ENCODE peak calls at places on chromosomes 4 and X, in four cellular contexts. E, O, Y and Q are unnamed samples.
A peak's percentile ranks its signal among the peaks of the same experiment; 100 is the strongest.

GRCh38 chr4:82785248-82786003 is 13.2 kb downstream of the SCD5 start:
- DNase-seq in O (no peak), E (no peak), Y (no peak), Q (peak; percentile 39)

GRCh38 chr4:157803441-157804168 is 369.2 kb downstream of the GASK1B start:
- DNase-seq in Y (no peak), O (no peak), E (no peak), Q (no peak)

GRCh38 chr4:3107271-3108185 is 33.0 kb downstream of the HTT start:
- DNase-seq in O (no peak), Y (peak; percentile 75), E (no peak), Q (no peak)

GRCh38 chr4:70722199-70722791 is 531 bp downstream of the RUFY3 start:
- DNase-seq in O (no peak), Y (peak; percentile 24), E (peak; percentile 31), Q (no peak)

GRCh38 chr4:86972997-86973396 is 38.2 kb downstream of the AFF1 start:
- DNase-seq in O (no peak), Y (no peak), E (no peak), Q (no peak)

GRCh38 chrX:144327515-144327914 is 443.6 kb downstream of the UBE2NL start:
- DNase-seq in Y (no peak), O (no peak), E (no peak), Q (no peak)

GRCh38 chrX:21747523-21747922 is 10.4 kb downstream of the SMPX start:
- DNase-seq in O (no peak), E (no peak), Y (no peak), Q (no peak)

GRCh38 chr4:56762484-56763250 is 58.8 kb downstream of the SPINK2 start:
- DNase-seq in E (peak; percentile 21), O (no peak), Y (no peak), Q (no peak)

GRCh38 chr4:85946821-85947220 is 413.0 kb downstream of the MAPK10 start:
- DNase-seq in O (no peak), E (no peak), Y (no peak), Q (no peak)

GRCh38 chrX:139191746-139192385 is 338.7 kb upstream of the F9 start:
- DNase-seq in Y (no peak), O (no peak), E (no peak), Q (no peak)

GRCh38 chr4:2482693-2483092 is 13.8 kb downstream of the RNF4 start:
- DNase-seq in E (no peak), Y (peak; percentile 49), O (no peak), Q (no peak)

GRCh38 chr4:105471566-105472176 is 2.2 kb downstream of the PPA2 start:
- DNase-seq in E (peak; percentile 65), Y (peak; percentile 30), O (peak; percentile 67), Q (peak; percentile 27)

GRCh38 chr4:13322681-13323101 is 161.4 kb downstream of the RAB28 start:
- DNase-seq in E (no peak), O (no peak), Y (no peak), Q (peak; percentile 74)

GRCh38 chrX:1355131-1355799 is 18.7 kb downstream of the IL3RA start:
- DNase-seq in O (no peak), E (no peak), Y (no peak), Q (no peak)

GRCh38 chr4:112266823-112267222 is 18.9 kb downstream of the TIFA start:
- DNase-seq in Y (no peak), E (no peak), O (no peak), Q (no peak)

GRCh38 chrX:11480626-11481025 is 185.1 kb downstream of the ARHGAP6 start:
- DNase-seq in O (no peak), E (no peak), Y (no peak), Q (no peak)

GRCh38 chrX:65697915-65698796 is 30.7 kb downstream of the MSN start:
- DNase-seq in E (peak; percentile 72), Y (peak; percentile 37), O (no peak), Q (no peak)

GRCh38 chr4:148793221-148793620 is 351.0 kb upstream of the NR3C2 start:
- DNase-seq in Y (no peak), E (no peak), O (no peak), Q (no peak)

GRCh38 chr4:69054578-69055200 is 41.6 kb upstream of the UGT2B7 start:
- DNase-seq in O (no peak), Y (no peak), E (no peak), Q (peak; percentile 54)

GRCh38 chrX:136185409-136186022 is 38.2 kb downstream of the FHL1 start:
- DNase-seq in E (no peak), O (no peak), Y (no peak), Q (no peak)

GRCh38 chr4:6364146-6364545 is 94.5 kb downstream of the WFS1 start:
- DNase-seq in Y (no peak), O (no peak), E (no peak), Q (no peak)

GRCh38 chr4:40924096-40924792 is 174.5 kb downstream of the NSUN7 start:
- DNase-seq in Y (peak; percentile 63), O (peak; percentile 75), E (peak; percentile 58), Q (no peak)

GRCh38 chrX:150486011-150486410 is 82.4 kb upstream of the MTM1 start:
- DNase-seq in O (peak; percentile 24), E (peak; percentile 31), Y (peak; percentile 28), Q (no peak)

GRCh38 chrX:33045245-33045644 is 166.1 kb downstream of the DMD start:
- DNase-seq in Y (no peak), O (no peak), E (no peak), Q (no peak)

GRCh38 chrX:63470506-63470905 is 119.4 kb upstream of the SPIN4 start:
- DNase-seq in O (no peak), Y (no peak), E (no peak), Q (no peak)

GRCh38 chrX:65821721-65822496 is 154.5 kb downstream of the MSN start:
- DNase-seq in Y (peak; percentile 13), E (peak; percentile 32), O (no peak), Q (no peak)

GRCh38 chrX:129655547-129656248 is 942 bp upstream of the APLN start:
- DNase-seq in E (no peak), Y (no peak), O (no peak), Q (no peak)

GRCh38 chr4:41505161-41505653 is 32.8 kb upstream of the LIMCH1 start:
- DNase-seq in E (no peak), Y (peak; percentile 24), O (no peak), Q (peak; percentile 76)

GRCh38 chr4:159098482-159099127 is 4.3 kb upstream of the RAPGEF2 start:
- DNase-seq in E (no peak), Y (no peak), O (no peak), Q (no peak)

GRCh38 chr4:48777739-48778138 is 2.3 kb downstream of the FRYL start:
- DNase-seq in O (no peak), E (no peak), Y (no peak), Q (no peak)

GRCh38 chrX:22378296-22378695 is 105.6 kb downstream of the CBLL2 start:
- DNase-seq in E (no peak), O (no peak), Y (no peak), Q (no peak)

GRCh38 chr4:109730294-109731051 is 603 bp upstream of the PLA2G12A start:
- DNase-seq in Y (peak; percentile 51), O (peak; percentile 42), E (no peak), Q (peak; percentile 67)